ENCODE peak calls at places on chromosomes 5 and 9, in four cellular contexts. One of them, this sample, is unnamed.

GRCh38 chr9:82149647-82150046 is 161.1 kb downstream of the SPATA31D1 start:
- DNase-seq in HCT116: no peak
- DNase-seq in hypothalamus: no peak
- DNase-seq in H54: no peak
- DNase-seq in this sample: no peak

GRCh38 chr9:122302541-122302940 is 37.9 kb downstream of the MRRF start:
- DNase-seq in HCT116: no peak
- DNase-seq in hypothalamus: no peak
- DNase-seq in H54: no peak
- DNase-seq in this sample: no peak

GRCh38 chr5:139682016-139682975 is 34.1 kb downstream of the CXXC5 start:
- DNase-seq in HCT116: no peak
- DNase-seq in hypothalamus: peak; percentile 81
- DNase-seq in H54: no peak
- DNase-seq in this sample: no peak

GRCh38 chr5:135560858-135561257 is 17.9 kb downstream of the CXCL14 start:
- DNase-seq in HCT116: peak; percentile 65
- DNase-seq in hypothalamus: peak; percentile 64
- DNase-seq in H54: peak; percentile 80
- DNase-seq in this sample: peak; percentile 62

GRCh38 chr9:86943223-86943870 is 4.0 kb downstream of the GAS1 start:
- DNase-seq in HCT116: no peak
- DNase-seq in hypothalamus: no peak
- DNase-seq in H54: no peak
- DNase-seq in this sample: no peak

GRCh38 chr9:133423216-133423615 is 1.0 kb downstream of the ADAMTS13 start:
- DNase-seq in HCT116: no peak
- DNase-seq in hypothalamus: no peak
- DNase-seq in H54: no peak
- DNase-seq in this sample: no peak

GRCh38 chr5:57979671-57980070 is 480.2 kb downstream of the PLK2 start:
- DNase-seq in HCT116: no peak
- DNase-seq in hypothalamus: no peak
- DNase-seq in H54: no peak
- DNase-seq in this sample: no peak

GRCh38 chr5:78953092-78953800 is 31.9 kb downstream of the ARSB start:
- DNase-seq in HCT116: no peak
- DNase-seq in hypothalamus: no peak
- DNase-seq in H54: no peak
- DNase-seq in this sample: no peak

GRCh38 chr5:9955586-9955985 is 294.1 kb downstream of the ATPSCKMT start:
- DNase-seq in HCT116: no peak
- DNase-seq in hypothalamus: no peak
- DNase-seq in H54: no peak
- DNase-seq in this sample: no peak